ENCODE peak calls at places on chromosomes 5 and 9, in nine cellular contexts. R, W, T, B, V, U, K, N and O are unnamed samples.

GRCh38 chr5:96008487-96008886 is 46.8 kb upstream of the ELL2 start:
- DNase-seq in W (no peak), B (no peak), V (no peak), N (no peak), R (no peak), K (no peak), U (no peak), T (no peak), O (no peak)

GRCh38 chr9:98275159-98275558 is 19.7 kb upstream of the TBC1D2 start:
- DNase-seq in T (no peak), B (no peak), N (no peak), K (no peak), V (no peak), W (no peak), R (no peak), U (no peak), O (no peak)

GRCh38 chr5:50667653-50668403 is 1.4 kb downstream of the PARP8 start:
- DNase-seq in W (no peak), K (peak), R (no peak), U (peak), V (peak), N (peak), T (peak), B (no peak), O (peak)

GRCh38 chr9:107422189-107422802 is 67.3 kb downstream of the KLF4 start:
- DNase-seq in U (peak), W (peak), T (peak), B (no peak), R (no peak), V (peak), K (peak), N (peak), O (peak)

GRCh38 chr9:99076483-99077171 is 28.3 kb upstream of the TGFBR1 start:
- DNase-seq in K (peak), T (no peak), B (no peak), U (no peak), W (no peak), R (no peak), N (no peak), V (no peak), O (no peak)

GRCh38 chr9:26856413-26857032 is 36.1 kb downstream of the CAAP1 start:
- DNase-seq in W (no peak), V (no peak), U (peak), R (no peak), N (no peak), B (no peak), T (no peak), K (peak), O (peak)

GRCh38 chr9:96216618-96217017 is 85.4 kb downstream of the HSD17B3 start:
- DNase-seq in W (no peak), U (no peak), N (no peak), T (no peak), K (no peak), R (no peak), B (no peak), V (no peak), O (no peak)

GRCh38 chr9:124510650-124511425 is 3.6 kb upstream of the NR5A1 start:
- DNase-seq in K (no peak), T (no peak), N (no peak), U (peak), W (no peak), V (no peak), R (no peak), B (no peak), O (no peak)

GRCh38 chr5:107381189-107381856 is 289.4 kb downstream of the EFNA5 start:
- DNase-seq in U (peak), W (no peak), B (no peak), R (no peak), K (no peak), V (peak), N (peak), T (no peak), O (peak)

GRCh38 chr5:62017092-62017491 is 288.9 kb upstream of the KIF2A start:
- DNase-seq in U (peak), K (no peak), T (no peak), R (no peak), B (no peak), V (no peak), N (no peak), W (no peak), O (peak)

GRCh38 chr5:169781452-169782345 is 144.6 kb downstream of the DOCK2 start:
- DNase-seq in U (no peak), R (no peak), N (no peak), K (no peak), B (no peak), W (no peak), V (no peak), T (no peak), O (no peak)

GRCh38 chr5:76457685-76458491 is 54.8 kb downstream of the IQGAP2 start:
- DNase-seq in K (no peak), W (no peak), R (no peak), N (no peak), V (no peak), B (no peak), T (no peak), U (no peak), O (no peak)

GRCh38 chr5:161058751-161059150 is 206.7 kb upstream of the ATP10B start:
- DNase-seq in W (no peak), T (no peak), N (no peak), R (no peak), U (peak), V (no peak), K (no peak), B (no peak), O (no peak)

GRCh38 chr5:30197662-30198061 is 995.8 kb upstream of the CDH6 start:
- DNase-seq in V (no peak), K (no peak), B (no peak), T (no peak), W (no peak), N (no peak), R (no peak), U (no peak), O (no peak)

GRCh38 chr5:66848749-66849641 is 252.8 kb downstream of the MAST4 start:
- DNase-seq in V (no peak), R (peak), T (no peak), W (no peak), B (no peak), U (peak), N (no peak), K (no peak), O (peak)

GRCh38 chr9:6354072-6354686 is 26.0 kb downstream of the TPD52L3 start:
- DNase-seq in R (peak), T (no peak), U (peak), B (no peak), N (no peak), K (no peak), V (no peak), W (no peak), O (peak)

GRCh38 chr5:151682240-151682639 is 4.5 kb downstream of the SPARC start:
- DNase-seq in T (no peak), W (no peak), V (no peak), R (no peak), N (no peak), B (no peak), K (no peak), U (peak), O (peak)
- TF ChIP-seq CTCF in T (peak), W (no peak), V (no peak), R (peak), N (no peak), B (no peak), K (no peak), U (peak), O (peak)

DNA sequence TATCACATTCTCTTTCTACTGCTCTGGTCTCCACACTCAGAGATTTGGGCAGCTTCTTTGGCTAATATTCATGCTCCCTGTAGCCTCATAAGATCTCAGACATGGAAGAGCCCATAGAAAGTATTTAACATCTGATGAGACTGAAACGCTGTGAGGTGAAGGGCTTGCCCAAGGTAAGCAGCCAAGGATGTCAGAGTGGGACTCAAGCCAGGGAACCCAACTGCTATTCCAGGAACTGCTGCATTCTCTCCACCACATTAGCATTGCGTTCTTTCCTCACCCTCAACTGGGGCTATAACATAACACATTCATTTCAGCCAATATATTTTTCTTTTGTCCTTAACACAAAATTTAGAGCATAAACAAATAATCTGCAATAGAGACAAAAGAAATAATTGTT is 3.8 kb downstream of the ADRB2 start:
- DNase-seq in U (no peak), W (no peak), T (no peak), K (no peak), R (no peak), B (peak), N (no peak), V (no peak), O (no peak)
- H3K4me3 ChIP-seq in U (no peak), W (peak), T (peak), K (no peak), R (no peak), B (peak), N (peak), V (peak), O (no peak)

DNA sequence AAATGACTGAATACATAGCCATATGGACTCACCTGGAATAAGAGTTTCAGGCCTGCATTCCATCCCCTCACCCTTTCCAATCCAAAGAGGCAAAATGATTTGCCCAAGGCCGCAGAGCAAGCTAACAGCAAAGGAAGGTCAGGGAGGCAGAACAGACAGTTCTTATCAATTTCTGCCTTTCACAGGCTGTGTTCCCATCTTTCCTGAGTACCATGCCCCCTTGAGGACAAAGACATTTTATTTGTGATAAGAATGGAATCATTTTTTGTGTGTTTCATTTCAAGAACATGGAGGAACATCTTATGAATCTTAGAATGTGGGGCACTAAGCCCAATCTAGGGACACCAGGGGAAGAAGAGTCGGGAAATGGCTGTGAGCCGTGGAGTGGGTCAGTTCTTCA is 13.9 kb downstream of the LHFPL2 start:
- DNase-seq in U (peak), N (no peak), B (no peak), T (no peak), W (no peak), R (no peak), V (no peak), K (no peak), O (peak)
- TF ChIP-seq CTCF in U (peak), N (no peak), B (no peak), T (peak), W (no peak), R (peak), V (no peak), K (no peak), O (no peak)

GRCh38 chr5:150082889-150083288 is 3.5 kb downstream of the CSF1R start:
- DNase-seq in V (no peak), N (no peak), K (no peak), W (peak), T (peak), B (no peak), R (no peak), U (no peak), O (no peak)

GRCh38 chr5:150085950-150086715 is at the start of gene CSF1R:
- DNase-seq in K (no peak), V (no peak), N (no peak), R (no peak), T (peak), B (no peak), W (peak), U (no peak), O (no peak)

GRCh38 chr5:150081541-150082283 is 4.6 kb downstream of the CSF1R start:
- DNase-seq in T (peak), R (no peak), B (peak), V (peak), W (peak), U (no peak), N (peak), K (peak), O (no peak)

GRCh38 chr5:150082364-150082763 is 4.0 kb downstream of the CSF1R start:
- DNase-seq in B (no peak), V (no peak), K (no peak), W (peak), U (no peak), R (no peak), T (peak), N (no peak), O (no peak)

GRCh38 chr5:150085191-150085912 is 1.0 kb downstream of the CSF1R start:
- DNase-seq in N (no peak), R (no peak), W (peak), U (no peak), B (no peak), V (no peak), T (peak), K (no peak), O (no peak)
- H3K4me3 ChIP-seq in N (peak), R (no peak), W (peak), U (no peak), B (peak), V (peak), T (peak), K (no peak), O (no peak)

DNA sequence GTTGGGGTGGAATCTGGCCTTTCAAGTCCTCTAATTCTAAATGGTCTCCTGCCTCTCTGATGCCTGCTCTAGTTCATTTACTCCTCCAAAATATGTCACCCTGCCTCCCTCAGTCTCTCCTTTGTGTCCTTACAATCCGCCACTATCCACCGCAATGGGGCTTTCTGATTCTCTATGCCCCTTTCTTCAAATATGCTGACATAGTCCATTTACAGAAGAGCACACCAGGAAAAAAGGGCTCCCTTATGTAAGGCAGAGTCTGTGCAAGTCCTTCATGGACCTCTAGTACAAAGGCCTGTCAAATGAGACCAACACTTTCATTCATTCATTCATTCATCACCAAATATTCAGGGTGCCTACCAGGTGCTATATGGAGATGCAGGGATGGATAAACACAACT is 2.0 kb upstream of the ASTN2 start:
- DNase-seq in U (no peak), N (no peak), K (no peak), W (no peak), R (no peak), V (no peak), T (no peak), B (no peak), O (no peak)
- TF ChIP-seq CTCF in U (no peak), N (no peak), K (no peak), W (no peak), R (no peak), V (no peak), T (no peak), B (no peak), O (no peak)

GRCh38 chr5:38008198-38008597 is 168.4 kb upstream of the GDNF start:
- DNase-seq in T (no peak), K (no peak), N (no peak), R (no peak), V (no peak), W (no peak), U (no peak), B (no peak), O (no peak)
- H3K4me3 ChIP-seq in T (no peak), K (no peak), N (no peak), R (no peak), V (no peak), W (no peak), U (no peak), B (no peak), O (no peak)

DNA sequence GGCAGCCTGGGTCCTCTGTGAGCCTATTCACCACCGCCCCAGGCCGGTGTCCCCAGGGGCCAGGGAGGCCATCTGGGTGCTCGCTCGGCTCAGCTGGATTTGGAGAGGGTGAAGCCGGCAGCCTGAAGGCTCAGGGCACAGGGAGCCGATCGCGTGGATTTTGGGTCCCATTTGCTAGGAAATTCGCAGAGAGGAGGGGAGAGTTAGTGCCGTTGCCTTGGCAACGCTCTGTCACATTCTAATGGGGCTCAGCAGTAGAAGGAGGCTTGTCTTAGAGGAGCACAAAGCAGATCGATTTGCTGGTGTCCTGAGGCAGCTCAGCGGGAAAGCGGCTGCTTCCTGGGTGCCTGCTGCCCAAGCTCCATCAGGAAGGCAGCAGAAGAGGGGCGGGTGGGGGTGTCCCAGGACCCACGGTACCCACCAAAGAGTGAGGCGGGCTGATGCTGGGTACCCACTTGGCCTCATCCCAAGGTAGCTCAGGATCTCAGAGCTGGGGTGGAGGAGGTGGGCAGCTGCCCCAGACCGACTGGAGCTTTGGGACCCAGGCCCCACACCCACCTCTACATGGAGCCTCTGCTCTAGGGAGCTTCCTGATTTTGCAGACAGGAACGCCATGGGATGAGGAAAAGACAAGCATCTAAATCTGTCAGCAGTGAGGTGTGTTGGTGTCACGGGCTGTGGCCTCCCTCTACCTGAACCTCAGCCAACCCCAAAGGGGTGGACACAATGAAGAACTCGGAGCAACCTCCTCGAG is 17.1 kb upstream of the OLFM1 start:
- DNase-seq in T (peak), R (no peak), V (no peak), U (no peak), N (no peak), B (no peak), K (peak), W (no peak), O (no peak)
- TF ChIP-seq CTCF in T (no peak), R (no peak), V (no peak), U (no peak), N (no peak), B (no peak), K (no peak), W (no peak), O (no peak)

GRCh38 chr9:120151806-120152205 is 428.2 kb downstream of the CDK5RAP2 start:
- DNase-seq in W (no peak), U (no peak), V (no peak), N (no peak), B (no peak), K (no peak), R (no peak), T (no peak), O (no peak)
- H3K4me3 ChIP-seq in W (no peak), U (no peak), V (no peak), N (no peak), B (no peak), K (no peak), R (no peak), T (no peak), O (no peak)